ENCODE peak calls at places on chromosomes 11 and 22, in four cellular contexts. I, L, W and F are unnamed samples.

GRCh38 chr22:19419086-19419463 is 12.5 kb downstream of the HIRA start:
- DNase-seq in W (no peak), I (peak), L (no peak), F (no peak)

GRCh38 chr11:62539238-62539925 is 7.2 kb downstream of the AHNAK start:
- DNase-seq in L (peak), I (peak), W (no peak), F (peak)

GRCh38 chr11:92140021-92140420 is 84.6 kb upstream of the FAT3 start:
- DNase-seq in I (no peak), L (no peak), W (no peak), F (no peak)

GRCh38 chr11:2203440-2204259 is 32.0 kb upstream of the TH start:
- DNase-seq in W (no peak), L (no peak), I (no peak), F (peak)

GRCh38 chr11:102709211-102709980 is 3.8 kb upstream of the MMP27 start:
- DNase-seq in L (peak), I (no peak), W (no peak), F (no peak)

GRCh38 chr22:25930710-25931353 is 188.8 kb downstream of the MYO18B start:
- DNase-seq in L (no peak), W (no peak), I (no peak), F (no peak)

GRCh38 chr11:4626207-4627105 is 10.8 kb upstream of the OR51D1 start:
- DNase-seq in W (no peak), L (peak), I (peak), F (peak)

GRCh38 chr11:33778682-33779081 is 4.4 kb upstream of the FBXO3 start:
- DNase-seq in I (no peak), W (no peak), L (no peak), F (no peak)

GRCh38 chr11:6608011-6608410 is 4.0 kb downstream of the TAF10 start:
- DNase-seq in L (no peak), I (no peak), W (no peak), F (no peak)

GRCh38 chr11:697028-697491 is 1.4 kb downstream of the TMEM80 start:
- DNase-seq in W (peak), L (peak), I (peak), F (no peak)

GRCh38 chr11:125542709-125543108 is 26.6 kb upstream of the EI24 start:
- DNase-seq in L (no peak), W (no peak), I (peak), F (no peak)

GRCh38 chr11:57263351-57263750 is 26.3 kb upstream of the APLNR start:
- DNase-seq in W (no peak), I (no peak), L (no peak), F (no peak)

GRCh38 chr22:37263966-37264887 is 18.1 kb upstream of the CYTH4 start:
- DNase-seq in I (no peak), W (no peak), L (no peak), F (peak)

GRCh38 chr22:35783943-35784614 is 66.4 kb downstream of the APOL5 start:
- DNase-seq in W (no peak), I (no peak), L (peak), F (no peak)

GRCh38 chr11:115256326-115257197 is 247.7 kb downstream of the CADM1 start:
- DNase-seq in I (no peak), W (peak), L (no peak), F (no peak)

GRCh38 chr22:39967103-39967829 is 7.1 kb downstream of the TMA7B start:
- DNase-seq in I (no peak), W (no peak), L (peak), F (no peak)

GRCh38 chr11:120554771-120555432 is 43.4 kb downstream of the GRIK4 start:
- DNase-seq in W (no peak), I (peak), L (no peak), F (no peak)

GRCh38 chr11:115765803-115766239 is 261.6 kb upstream of the CADM1 start:
- DNase-seq in L (peak), W (no peak), I (peak), F (no peak)

GRCh38 chr11:297666-298405 is 1.5 kb downstream of the IFITM5 start:
- DNase-seq in I (no peak), W (no peak), L (no peak), F (peak)

GRCh38 chr22:41574847-41575381 is 14.1 kb downstream of the CSDC2 start:
- DNase-seq in I (no peak), W (no peak), L (no peak), F (peak)

GRCh38 chr22:33357894-33358440 is 299.8 kb upstream of the SYN3 start:
- DNase-seq in L (no peak), I (no peak), W (no peak), F (no peak)

GRCh38 chr11:116890193-116890592 is 52.8 kb upstream of the APOA1 start:
- DNase-seq in L (no peak), I (no peak), W (peak), F (no peak)

GRCh38 chr11:126993599-126993998 is 7.0 kb downstream of the KIRREL3 start:
- DNase-seq in W (no peak), L (no peak), I (no peak), F (no peak)

GRCh38 chr22:39419096-39419495 is 19.5 kb downstream of the TAB1 start:
- DNase-seq in L (no peak), I (no peak), W (no peak), F (no peak)

GRCh38 chr11:116394022-116394421 is 378.8 kb downstream of the BUD13 start:
- DNase-seq in W (no peak), L (no peak), I (no peak), F (no peak)

GRCh38 chr22:31248965-31249940 is 37.2 kb downstream of the LIMK2 start:
- DNase-seq in W (no peak), I (no peak), L (peak), F (no peak)

GRCh38 chr11:36306888-36307287 is 10.8 kb downstream of the PRR5L start:
- DNase-seq in W (no peak), I (peak), L (peak), F (no peak)

GRCh38 chr11:83257638-83258229 is 28.4 kb downstream of the CCDC90B start:
- DNase-seq in I (no peak), W (no peak), L (peak), F (no peak)

GRCh38 chr11:110479445-110480101 is 49.8 kb downstream of the FDX1 start:
- DNase-seq in L (peak), I (peak), W (no peak), F (no peak)

GRCh38 chr11:130699561-130699960 is 216.7 kb downstream of the SNX19 start:
- DNase-seq in L (no peak), W (no peak), I (no peak), F (no peak)

DNA sequence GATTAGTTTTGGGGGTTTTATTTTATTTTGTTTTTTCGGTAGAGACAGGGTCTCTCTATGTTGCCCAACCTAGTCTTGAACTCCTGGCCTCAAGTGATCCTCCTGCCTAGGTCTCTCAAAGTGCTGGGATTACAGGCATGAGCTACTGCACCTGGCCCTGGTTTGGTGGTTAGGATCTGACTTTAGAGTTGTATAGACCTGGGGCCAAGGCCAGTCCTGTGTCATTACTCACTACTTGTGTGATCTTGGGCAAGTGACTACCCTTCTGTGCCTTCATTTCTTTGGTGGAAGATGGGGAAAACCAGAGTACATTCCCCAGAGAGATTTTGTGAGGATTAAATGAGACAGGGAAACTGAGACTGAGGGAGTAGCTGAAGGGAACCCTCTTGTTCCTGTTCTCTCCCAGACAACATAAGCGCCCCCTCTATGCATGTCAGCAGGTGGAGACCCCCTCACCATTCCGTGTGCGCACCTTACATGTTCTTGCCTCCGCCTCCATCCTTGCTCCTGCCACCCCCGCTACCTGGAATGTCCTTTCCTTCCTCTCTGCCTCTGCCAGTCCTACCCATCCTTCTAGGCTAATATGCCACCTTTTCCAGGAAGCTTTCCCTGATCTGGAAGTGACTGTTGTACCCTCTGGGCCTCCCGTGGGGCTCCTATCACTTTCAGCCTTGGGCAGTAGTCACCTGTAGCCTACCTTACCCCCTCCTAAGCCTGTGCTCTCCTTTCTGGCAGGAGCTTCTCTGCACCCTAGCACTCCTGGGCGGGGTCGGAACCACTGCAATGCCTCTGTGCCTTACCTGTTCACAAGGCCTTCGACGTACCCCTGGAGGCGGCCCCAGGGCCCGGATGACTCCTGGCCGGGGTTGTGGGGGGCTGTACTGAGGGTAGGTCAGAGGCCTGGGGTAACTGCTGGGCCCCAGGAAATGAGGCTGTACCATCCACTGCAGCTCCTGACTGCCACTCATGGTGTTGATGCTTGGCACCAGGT is 3.9 kb downstream of the FOSL1 start:
- DNase-seq in L (no peak), W (no peak), I (no peak), F (no peak)
- H3K4me3 ChIP-seq in L (no peak), W (no peak), I (no peak), F (no peak)

GRCh38 chr11:43998308-43998707 is 49.5 kb upstream of the ACCSL start:
- DNase-seq in L (no peak), I (no peak), W (no peak), F (no peak)

GRCh38 chr11:43996318-43996717 is 51.5 kb upstream of the ACCSL start:
- DNase-seq in I (no peak), W (no peak), L (no peak), F (no peak)

GRCh38 chr11:44000731-44001130 is 47.0 kb upstream of the ACCSL start:
- DNase-seq in W (no peak), L (no peak), I (no peak), F (no peak)

GRCh38 chr11:43992138-43992537 is 49.7 kb downstream of the C11orf96 start:
- DNase-seq in I (no peak), W (no peak), L (no peak), F (no peak)

GRCh38 chr11:43997022-43997665 is 50.6 kb upstream of the ACCSL start:
- DNase-seq in I (no peak), W (peak), L (no peak), F (no peak)
- H3K4me3 ChIP-seq in I (no peak), W (no peak), L (no peak), F (no peak)

GRCh38 chr11:86802601-86803051 is 2.3 kb downstream of the PRSS23 start:
- DNase-seq in W (no peak), L (peak), I (peak), F (no peak)
- H3K4me3 ChIP-seq in W (no peak), L (peak), I (no peak), F (no peak)

GRCh38 chr22:45867118-45867905 is 109.7 kb downstream of the WNT7B start:
- DNase-seq in I (no peak), W (no peak), L (no peak), F (no peak)
- H3K4me3 ChIP-seq in I (no peak), W (no peak), L (peak), F (no peak)

GRCh38 chr11:67674442-67674871 is at the start of gene ALDH3B2:
- DNase-seq in I (no peak), L (peak), W (no peak), F (no peak)
- H3K4me3 ChIP-seq in I (no peak), L (peak), W (no peak), F (no peak)

DNA sequence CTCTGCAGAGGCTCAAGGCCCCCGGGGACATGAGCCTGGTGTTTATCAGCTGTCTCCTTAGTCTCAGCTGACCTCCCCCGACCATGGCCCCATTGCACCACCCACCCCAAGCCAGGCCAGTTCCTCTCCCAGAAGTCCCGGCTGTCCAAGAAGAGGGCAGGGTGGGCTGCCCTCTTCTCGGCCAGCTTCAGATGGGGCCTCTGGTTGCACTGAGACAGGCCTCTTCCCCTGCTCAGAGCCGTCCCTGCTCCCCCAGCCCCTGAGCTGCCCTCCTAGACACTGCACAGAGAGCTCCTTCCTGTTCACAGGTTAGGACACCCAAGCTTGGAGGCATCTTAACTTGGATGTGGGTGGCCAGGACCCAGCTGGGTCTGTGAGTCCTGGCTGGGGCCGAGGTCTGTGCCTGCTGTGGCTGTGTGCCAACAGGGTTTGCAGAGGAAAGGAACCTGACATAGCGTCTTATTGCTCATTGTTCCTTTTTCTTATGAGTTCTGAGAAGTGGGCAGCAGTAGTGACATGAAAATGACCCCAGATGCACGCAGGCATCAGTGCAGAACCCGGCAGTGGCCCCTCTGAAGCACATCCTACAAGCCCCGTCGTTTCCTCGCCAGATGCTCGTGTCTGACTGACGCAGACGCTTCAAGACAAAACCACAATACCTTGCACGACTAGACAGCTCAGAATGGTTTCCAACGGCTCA is 5.5 kb downstream of the TRABD start:
- DNase-seq in I (peak), W (peak), L (no peak), F (no peak)
- H3K4me3 ChIP-seq in I (peak), W (peak), L (peak), F (peak)

GRCh38 chr11:96254087-96254486 is 88.9 kb downstream of the MAML2 start:
- DNase-seq in L (no peak), W (peak), I (peak), F (no peak)
- H3K4me3 ChIP-seq in L (no peak), W (peak), I (peak), F (no peak)

GRCh38 chr11:43987384-43988039 is 45.1 kb downstream of the C11orf96 start:
- DNase-seq in L (no peak), W (no peak), I (no peak), F (peak)

GRCh38 chr11:43989162-43989961 is 46.9 kb downstream of the C11orf96 start:
- DNase-seq in L (no peak), I (no peak), W (no peak), F (peak)

GRCh38 chr11:43988040-43988793 is 45.8 kb downstream of the C11orf96 start:
- DNase-seq in L (no peak), I (no peak), W (no peak), F (no peak)

GRCh38 chr11:43992834-43993637 is 50.6 kb downstream of the C11orf96 start:
- DNase-seq in I (no peak), L (no peak), W (no peak), F (no peak)
- H3K4me3 ChIP-seq in I (no peak), L (no peak), W (no peak), F (no peak)

GRCh38 chr11:77044356-77044755 is 10.2 kb downstream of the B3GNT6 start:
- DNase-seq in W (no peak), L (no peak), I (no peak), F (no peak)

GRCh38 chr11:77049081-77049480 is 14.9 kb downstream of the B3GNT6 start:
- DNase-seq in I (no peak), L (no peak), W (no peak), F (no peak)

GRCh38 chr11:77047007-77047927 is 13.1 kb downstream of the B3GNT6 start:
- DNase-seq in I (peak), L (peak), W (peak), F (no peak)

GRCh38 chr11:77044886-77045285 is 10.7 kb downstream of the B3GNT6 start:
- DNase-seq in L (no peak), W (no peak), I (no peak), F (no peak)

DNA sequence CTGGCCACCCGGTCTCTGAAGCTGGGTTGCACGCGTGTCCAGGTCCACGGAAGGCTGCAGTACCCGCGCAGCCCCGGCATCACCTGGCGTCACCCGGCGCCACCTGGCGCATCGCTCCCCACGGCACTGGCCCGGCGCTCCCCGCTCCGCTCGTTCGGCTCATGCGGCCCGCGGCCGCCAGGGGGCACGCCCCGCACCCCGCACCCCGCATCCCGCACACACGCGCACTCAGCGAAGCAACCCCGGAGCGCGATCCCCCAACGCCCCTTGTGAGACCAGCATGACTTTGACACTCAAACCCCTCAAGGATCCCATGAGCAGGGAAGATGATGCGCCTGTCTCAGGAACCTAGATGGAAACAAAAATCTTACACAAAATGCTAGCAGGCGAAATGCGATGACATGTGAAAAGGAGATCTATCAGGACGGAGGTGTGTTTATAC is 11.9 kb downstream of the B3GNT6 start:
- DNase-seq in L (peak), W (no peak), I (peak), F (no peak)
- H3K4me3 ChIP-seq in L (no peak), W (no peak), I (no peak), F (no peak)